ENCODE peak calls at places on chromosomes 6 and 20, in six cellular contexts. C is NCI-H2171 treated with DMSO at 0.1 percent for 48 hours, E is lung microvascular endothelial cell, D is aorta, K is NAMALWA, V is ecto neural progenitor cell. O is an unnamed sample.
A peak's percentile ranks its signal among the peaks of the same experiment; 100 is the strongest.

GRCh38 chr6:21859193-21859735 is 265.7 kb downstream of the SOX4 start:
- DNase-seq in C (no peak), E (no peak), D (no peak), K (no peak), V (no peak), O (no peak)

GRCh38 chr6:125748534-125749111 is 809 bp upstream of the HEY2 start:
- DNase-seq in C (peak; percentile 84), E (peak; percentile 41), D (no peak), K (peak; percentile 59), V (no peak), O (no peak)

GRCh38 chr6:19833947-19834346 is 3.2 kb upstream of the ID4 start:
- DNase-seq in C (no peak), E (no peak), D (no peak), K (no peak), V (no peak), O (no peak)

GRCh38 chr6:79604583-79605037 is 26.5 kb upstream of the SH3BGRL2 start:
- DNase-seq in C (no peak), E (no peak), D (no peak), K (no peak), V (no peak), O (no peak)

GRCh38 chr6:160265869-160266476 is 7.4 kb upstream of the SLC22A2 start:
- DNase-seq in C (no peak), E (no peak), D (no peak), K (no peak), V (no peak), O (no peak)

GRCh38 chr20:30513050-30513628 is 744.3 kb upstream of the DEFB115 start:
- DNase-seq in C (no peak), E (no peak), D (no peak), K (no peak), V (no peak), O (no peak)

GRCh38 chr6:31578461-31579118 is 3.2 kb downstream of the TNF start:
- DNase-seq in C (no peak), E (peak; percentile 11), D (no peak), K (no peak), V (no peak), O (no peak)

GRCh38 chr6:39938773-39939381 is 4.6 kb upstream of the MOCS1 start:
- DNase-seq in C (peak; percentile 82), E (no peak), D (no peak), K (no peak), V (no peak), O (no peak)

GRCh38 chr6:56786256-56786655 is 143.6 kb upstream of the DST start:
- DNase-seq in C (no peak), E (no peak), D (no peak), K (no peak), V (no peak), O (no peak)

GRCh38 chr6:1055015-1055921 is 256.6 kb upstream of the FOXQ1 start:
- DNase-seq in C (no peak), E (no peak), D (no peak), K (no peak), V (no peak), O (no peak)

GRCh38 chr20:12837646-12838045 is 171.1 kb upstream of the SPTLC3 start:
- DNase-seq in C (no peak), E (no peak), D (no peak), K (no peak), V (no peak), O (no peak)

GRCh38 chr6:126657556-126658129 is 317.7 kb downstream of the CENPW start:
- DNase-seq in C (peak; percentile 38), E (peak; percentile 43), D (no peak), K (peak; percentile 46), V (no peak), O (no peak)

GRCh38 chr6:140571139-140571538 is 1196.7 kb upstream of the CITED2 start:
- DNase-seq in C (no peak), E (no peak), D (no peak), K (no peak), V (no peak), O (no peak)

GRCh38 chr6:169345198-169345597 is 91.6 kb upstream of the THBS2 start:
- DNase-seq in C (no peak), E (no peak), D (no peak), K (no peak), V (no peak), O (no peak)

O was measured in T1000.